ENCODE peak calls at places on chromosomes 6 and 20, in five cellular contexts. Q is endodermal cell, V is cardiac fibroblast, O is neural progenitor cell, W is brain microvascular endothelial cell. C is an unnamed sample.

GRCh38 chr6:75094614-75095321 is 111.1 kb downstream of the COL12A1 start:
- DNase-seq in W (peak), O (no peak), Q (no peak), V (peak), C (no peak)

GRCh38 chr6:40822619-40823018 is 216.4 kb downstream of the UNC5CL start:
- DNase-seq in W (no peak), V (no peak), O (no peak), Q (no peak), C (no peak)

GRCh38 chr6:29593199-29593598 is 8.3 kb downstream of the OR2H2 start:
- DNase-seq in Q (no peak), O (no peak), V (no peak), W (no peak), C (no peak)

GRCh38 chr6:28490191-28490890 is 25.3 kb downstream of the GPX6 start:
- DNase-seq in W (peak), O (peak), V (peak), Q (no peak), C (no peak)

GRCh38 chr6:87692097-87692496 is 9.9 kb downstream of the AKIRIN2 start:
- DNase-seq in O (no peak), W (no peak), Q (no peak), V (no peak), C (no peak)

GRCh38 chr6:93416575-93417420 is 2.6 kb downstream of the EPHA7 start:
- DNase-seq in W (no peak), Q (peak), O (peak), V (peak), C (peak)

GRCh38 chr6:169794317-169795055 is 43.1 kb downstream of the ERMARD start:
- DNase-seq in Q (peak), W (no peak), V (no peak), O (no peak), C (no peak)

GRCh38 chr6:142613981-142614380 is 312.2 kb downstream of the ADGRG6 start:
- DNase-seq in Q (peak), O (no peak), V (no peak), W (peak), C (no peak)

GRCh38 chr6:44735631-44735963 is 348.1 kb downstream of the CDC5L start:
- DNase-seq in Q (no peak), W (peak), O (no peak), V (peak), C (no peak)

GRCh38 chr6:125526007-125526720 is 223.3 kb upstream of the HEY2 start:
- DNase-seq in O (no peak), W (no peak), V (no peak), Q (no peak), C (no peak)

GRCh38 chr6:150687508-150687907 is 87.8 kb downstream of the PLEKHG1 start:
- DNase-seq in O (no peak), Q (no peak), V (no peak), W (no peak), C (no peak)

GRCh38 chr6:26363882-26364825 is 844 bp upstream of the BTN3A2 start:
- DNase-seq in Q (peak), W (peak), V (peak), O (no peak), C (no peak)

GRCh38 chr6:75747985-75748742 is 875 bp upstream of the MYO6 start:
- DNase-seq in V (no peak), O (no peak), W (no peak), Q (no peak), C (no peak)

GRCh38 chr6:22239261-22239660 is 57.6 kb downstream of the PRL start:
- DNase-seq in O (no peak), V (no peak), W (no peak), Q (no peak), C (no peak)

GRCh38 chr6:1667012-1667804 is 57.5 kb downstream of the FOXC1 start:
- DNase-seq in V (peak), O (no peak), W (no peak), Q (no peak), C (no peak)

GRCh38 chr6:35258858-35259193 is 709 bp upstream of the ZNF76 start:
- DNase-seq in W (peak), O (no peak), Q (no peak), V (peak), C (no peak)

GRCh38 chr6:35258336-35258735 is 1.2 kb upstream of the ZNF76 start:
- DNase-seq in W (no peak), O (peak), Q (no peak), V (no peak), C (no peak)

GRCh38 chr6:35259946-35260626 is 551 bp downstream of the ZNF76 start:
- DNase-seq in V (peak), W (no peak), O (no peak), Q (peak), C (no peak)

GRCh38 chr6:35260642-35261570 is 1.4 kb downstream of the ZNF76 start:
- DNase-seq in O (no peak), Q (no peak), W (no peak), V (peak), C (no peak)

GRCh38 chr6:35259194-35259945 is at the start of gene ZNF76:
- DNase-seq in W (peak), V (peak), O (peak), Q (peak), C (peak)
- TF ChIP-seq CTCF in W (no peak), V (no peak), O (no peak), Q (peak), C (no peak)

DNA sequence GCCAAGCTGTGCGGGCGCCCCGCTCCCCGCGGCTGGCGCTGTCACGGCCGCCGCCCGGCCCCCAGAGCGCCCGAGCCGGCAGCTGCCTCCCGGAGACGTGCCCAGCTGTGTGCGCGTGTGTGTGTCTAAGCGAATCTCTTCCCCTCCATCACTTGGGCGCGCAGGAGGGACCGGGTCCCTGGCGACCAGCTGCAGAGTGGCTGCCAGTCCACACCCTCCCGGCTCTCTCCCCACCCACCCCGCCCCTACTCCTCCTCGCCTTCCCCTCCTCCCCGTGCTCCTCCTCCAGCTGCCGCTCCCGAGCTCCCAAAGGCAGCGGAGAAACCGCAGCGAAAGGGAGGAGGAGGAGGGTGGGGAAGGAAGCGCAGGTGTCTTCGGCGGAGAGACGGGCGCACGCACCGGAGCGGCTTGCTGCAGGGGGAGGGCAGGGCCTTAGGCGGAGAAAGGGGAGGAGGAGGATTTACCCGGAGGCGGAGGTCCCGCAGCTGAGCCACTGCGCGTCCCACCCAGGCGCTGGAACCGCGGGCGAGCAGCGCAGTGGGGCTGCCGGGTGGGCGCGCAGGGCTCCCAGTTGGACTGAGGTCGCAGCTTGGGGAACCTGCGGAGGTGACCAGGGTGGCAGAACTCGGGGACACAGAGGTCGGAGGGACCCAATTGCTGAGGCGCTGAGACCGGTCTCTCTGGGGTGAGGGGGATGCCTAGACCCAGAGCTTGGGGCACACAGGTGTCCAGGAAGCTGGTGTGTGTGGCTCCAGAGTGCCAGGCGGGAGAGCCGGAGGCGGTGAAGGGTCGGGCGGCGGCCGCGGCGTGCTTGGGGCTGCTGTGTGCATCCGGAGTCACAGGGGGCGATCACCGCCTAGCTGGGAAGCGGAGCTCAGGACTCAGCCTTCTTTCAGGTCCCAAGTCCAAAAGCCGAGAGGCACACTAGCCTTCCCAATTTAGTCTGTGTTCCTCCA is at the start of gene HS3ST5:
- DNase-seq in W (peak), V (peak), O (peak), Q (peak), C (peak)
- TF ChIP-seq CTCF in W (peak), V (no peak), O (peak), Q (peak), C (peak)

GRCh38 chr20:57526067-57526884 is 1.3 kb upstream of the CTCFL start:
- DNase-seq in Q (peak), W (no peak), O (peak), V (no peak), C (peak)
- TF ChIP-seq CTCF in Q (peak), W (peak), O (peak), V (no peak), C (no peak)

GRCh38 chr6:33702345-33702977 is 9.0 kb downstream of the UQCC2 start:
- DNase-seq in V (peak), O (peak), W (peak), Q (peak), C (no peak)
- TF ChIP-seq CTCF in V (peak), O (peak), W (peak), Q (peak), C (peak)

C was measured in nephron progenitor cell.